ENCODE peak calls at places on chromosomes 7 and 10, in four cellular contexts. T is EL, F is NCI-H1694 treated with DMSO at 0.1 percent for 48 hours, K is endodermal cell. P is an unnamed sample.
A peak's percentile ranks its signal among the peaks of the same experiment; 100 is the strongest.

GRCh38 chr10:114821293-114821914 is at the start of gene FHIP2A:
- DNase-seq in F (peak; percentile 3), T (peak; percentile 83), K (peak; percentile 93), P (peak; percentile 94)

GRCh38 chr7:142583424-142583823 is 165.8 kb upstream of the PRSS1 start:
- DNase-seq in T (peak; percentile 88), K (no peak), F (no peak), P (peak; percentile 78)

GRCh38 chr7:93015193-93016084 is 102.3 kb downstream of the SAMD9 start:
- DNase-seq in F (no peak), T (peak; percentile 49), K (no peak), P (peak; percentile 70)

GRCh38 chr10:110483633-110484032 is 14.1 kb upstream of the DUSP5 start:
- DNase-seq in K (peak; percentile 74), T (no peak), F (no peak), P (no peak)

GRCh38 chr10:33196710-33197406 is 137.6 kb downstream of the NRP1 start:
- DNase-seq in K (no peak), F (no peak), T (no peak), P (no peak)

GRCh38 chr10:31467791-31468535 is 148.9 kb downstream of the ZEB1 start:
- DNase-seq in F (no peak), T (peak; percentile 2), K (peak; percentile 82), P (no peak)

GRCh38 chr7:142626420-142627035 is 122.7 kb upstream of the PRSS1 start:
- DNase-seq in K (peak; percentile 95), T (peak; percentile 37), F (peak; percentile 3), P (peak; percentile 27)

GRCh38 chr10:64773357-64773756 is 1252.2 kb downstream of the REEP3 start:
- DNase-seq in K (no peak), F (no peak), T (no peak), P (no peak)

GRCh38 chr10:129935861-129936140 is 28.3 kb downstream of the EBF3 start:
- DNase-seq in K (no peak), F (no peak), T (no peak), P (no peak)

GRCh38 chr10:86345296-86346168 is 21.1 kb downstream of the GRID1 start:
- DNase-seq in K (peak; percentile 63), T (no peak), F (no peak), P (peak; percentile 20)